ENCODE peak calls at places on chromosomes 16 and 17, in six cellular contexts. B, L, O, U, Y and E are unnamed samples.

GRCh38 chr16:8712589-8713361 is 38.4 kb downstream of the ABAT start:
- DNase-seq in B (no peak), L (no peak), O (no peak), Y (no peak), U (no peak), E (peak)

GRCh38 chr16:370443-370842 is at the start of gene MRPL28:
- DNase-seq in Y (peak), L (peak), O (peak), U (peak), B (peak), E (peak)

GRCh38 chr16:73231969-73232554 is 184.1 kb upstream of the ZFHX3 start:
- DNase-seq in L (no peak), O (no peak), B (no peak), U (no peak), Y (peak), E (no peak)

GRCh38 chr16:23408242-23409201 is 44.5 kb downstream of the COG7 start:
- DNase-seq in O (peak), Y (no peak), U (peak), L (no peak), B (no peak), E (peak)

GRCh38 chr16:87226926-87227650 is 90.1 kb downstream of the C16orf95 start:
- DNase-seq in B (peak), Y (no peak), L (no peak), O (peak), U (peak), E (peak)

GRCh38 chr17:6450926-6451717 is 6.9 kb downstream of the PIMREG start:
- DNase-seq in U (no peak), Y (no peak), O (peak), L (peak), B (no peak), E (no peak)

GRCh38 chr17:80869476-80869875 is 122.2 kb upstream of the CHMP6 start:
- DNase-seq in L (peak), U (no peak), O (no peak), B (no peak), Y (no peak), E (no peak)

GRCh38 chr17:68204736-68205135 is 43.1 kb upstream of the AMZ2 start:
- DNase-seq in B (no peak), Y (no peak), O (no peak), U (no peak), L (peak), E (no peak)

GRCh38 chr16:8155275-8155674 is 435.0 kb downstream of the TMEM114 start:
- DNase-seq in Y (no peak), B (no peak), U (no peak), L (no peak), O (no peak), E (no peak)

GRCh38 chr17:72717676-72718075 is 374.8 kb downstream of the SLC39A11 start:
- DNase-seq in B (no peak), L (no peak), Y (no peak), U (no peak), O (no peak), E (no peak)

GRCh38 chr16:82260212-82260795 is 90.3 kb upstream of the MPHOSPH6 start:
- DNase-seq in B (no peak), U (no peak), L (no peak), Y (no peak), O (no peak), E (no peak)

GRCh38 chr16:82262244-82262643 is 92.2 kb upstream of the MPHOSPH6 start:
- DNase-seq in O (no peak), Y (no peak), L (no peak), B (no peak), U (no peak), E (no peak)

GRCh38 chr16:82257990-82258389 is 88.0 kb upstream of the MPHOSPH6 start:
- DNase-seq in U (no peak), Y (no peak), B (no peak), L (no peak), O (no peak), E (no peak)

GRCh38 chr16:82263456-82264159 is 93.6 kb upstream of the MPHOSPH6 start:
- DNase-seq in Y (no peak), L (no peak), B (peak), U (no peak), O (peak), E (peak)

DNA sequence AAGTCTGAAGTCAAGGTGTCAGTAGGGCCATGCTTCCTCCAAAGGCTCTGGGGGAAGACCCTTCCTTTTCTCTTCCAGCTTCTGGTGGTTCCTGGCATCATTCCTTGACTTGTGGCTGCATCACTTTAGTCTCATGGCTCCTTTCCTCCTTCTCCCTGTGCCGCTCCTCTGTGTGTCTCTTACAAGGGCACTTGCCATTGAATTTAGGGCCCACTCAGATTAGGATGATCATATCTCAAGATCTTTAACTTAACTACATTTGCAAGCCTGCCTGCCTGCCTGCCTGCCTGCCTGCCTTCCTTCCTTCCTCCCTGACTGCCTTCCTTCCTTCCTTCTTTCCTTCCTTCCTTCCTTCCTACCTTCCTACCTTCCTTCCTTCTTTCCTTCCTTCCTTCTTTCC is 89.7 kb upstream of the MPHOSPH6 start:
- DNase-seq in U (no peak), B (no peak), Y (no peak), O (no peak), L (no peak), E (no peak)
- TF ChIP-seq CTCF in U (no peak), B (no peak), Y (no peak), O (no peak), L (no peak), E (no peak)

DNA sequence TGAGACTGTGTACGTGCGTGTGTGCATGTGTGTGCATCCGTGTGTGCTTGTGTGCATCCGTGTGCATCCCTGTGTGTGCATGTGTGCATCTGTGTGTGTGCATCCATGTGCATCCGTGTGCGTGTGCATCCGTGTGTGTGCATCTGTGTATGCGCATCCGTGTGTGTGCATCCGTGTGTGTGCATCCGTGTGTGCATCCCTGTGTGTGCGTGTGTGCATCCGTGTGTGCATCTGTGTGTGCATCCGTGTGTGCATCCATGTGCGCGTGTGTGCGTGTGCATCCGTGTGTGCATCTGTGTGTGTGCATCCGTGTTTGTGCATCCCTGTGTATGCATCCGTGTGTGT is 5.3 kb downstream of the ITGAE start:
- DNase-seq in U (no peak), O (no peak), Y (no peak), B (no peak), L (no peak), E (no peak)
- H3K4me3 ChIP-seq in U (no peak), O (no peak), Y (no peak), B (no peak), L (no peak), E (no peak)

DNA sequence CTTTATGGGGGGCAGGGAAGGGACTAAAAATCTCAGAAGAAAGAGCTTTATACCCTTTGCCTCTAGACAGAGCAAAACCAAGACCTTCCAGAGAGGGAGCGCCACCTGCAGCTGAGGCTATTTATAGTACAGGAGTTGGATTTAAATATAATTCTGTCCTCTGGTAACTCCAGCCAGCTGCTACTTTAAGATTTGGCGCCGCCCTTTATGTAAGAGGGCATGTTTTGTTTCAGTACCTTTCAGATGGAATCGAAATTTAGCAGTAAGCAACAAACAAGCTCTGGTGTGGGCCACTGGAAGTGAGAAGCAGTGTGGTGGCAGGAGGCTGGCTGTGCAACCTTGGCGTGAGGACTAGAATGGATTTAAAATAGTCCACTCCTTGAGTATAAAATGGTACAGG is 5.2 kb upstream of the GUCY2D start:
- DNase-seq in B (no peak), L (no peak), O (no peak), U (no peak), Y (no peak), E (peak)
- TF ChIP-seq CTCF in B (peak), L (peak), O (peak), U (peak), Y (no peak), E (peak)

DNA sequence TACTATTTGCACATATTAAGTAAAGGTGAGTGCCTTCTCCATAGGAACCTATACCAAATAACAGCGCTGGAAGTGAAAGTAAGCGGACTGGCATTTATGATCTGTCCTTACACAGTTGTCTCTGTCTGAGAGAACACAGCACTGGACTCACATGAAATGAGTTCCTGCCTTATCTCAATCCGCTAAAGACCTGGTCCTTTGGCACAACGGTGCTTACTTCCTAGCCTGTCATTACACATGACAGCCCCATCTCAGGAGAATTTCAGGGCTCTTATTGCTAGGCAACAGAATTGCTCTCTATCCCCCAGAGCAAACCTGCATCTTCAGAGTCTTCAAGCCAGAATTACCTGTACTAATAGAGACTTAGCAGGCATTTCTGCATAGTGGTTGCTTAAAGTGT is 4.3 kb downstream of the KCNJ2 start:
- DNase-seq in O (no peak), Y (no peak), U (no peak), B (no peak), L (no peak), E (no peak)
- H3K4me3 ChIP-seq in O (no peak), Y (no peak), U (no peak), B (no peak), L (no peak), E (no peak)

DNA sequence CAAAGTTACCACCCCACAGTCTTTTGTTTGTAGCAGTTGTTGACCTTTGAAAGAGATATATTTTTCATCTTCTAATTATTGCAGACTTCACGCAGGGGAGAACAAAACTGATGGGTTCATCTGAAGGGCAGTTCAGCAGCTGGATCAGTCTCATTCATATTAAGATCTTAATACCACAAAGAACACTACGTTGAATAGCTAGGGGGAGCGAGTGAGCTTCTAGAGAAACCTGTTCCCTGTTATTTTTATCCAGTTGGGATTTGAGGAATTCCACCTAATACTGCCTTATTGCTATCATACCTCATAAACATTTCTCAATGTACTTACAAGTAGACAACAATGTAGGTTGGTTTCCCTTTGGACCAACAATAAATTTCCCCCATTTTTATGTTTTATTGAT is 306.1 kb upstream of the KIF2B start:
- DNase-seq in U (no peak), L (no peak), Y (no peak), O (peak), B (no peak), E (no peak)
- TF ChIP-seq CTCF in U (no peak), L (no peak), Y (no peak), O (no peak), B (no peak), E (no peak)

GRCh38 chr17:39863244-39863917 is 731 bp downstream of the IKZF3 start:
- DNase-seq in O (no peak), U (no peak), Y (no peak), B (no peak), L (no peak), E (no peak)
- H3K4me3 ChIP-seq in O (no peak), U (no peak), Y (no peak), B (no peak), L (peak), E (no peak)